ENCODE peak calls at places on chromosomes 11 and 22, in four cellular contexts. Q is lower lobe of right lung, G is GM12865, T is tibial artery. C is an unnamed sample.

GRCh38 chr11:65792456-65792855 is 5.6 kb downstream of the OVOL1 start:
- DNase-seq in Q (no peak), G (no peak), T (no peak), C (no peak)

GRCh38 chr22:50441428-50441993 is 33.3 kb downstream of the SBF1 start:
- DNase-seq in Q (peak), G (no peak), T (no peak), C (no peak)

GRCh38 chr11:65785329-65786007 is 1.4 kb upstream of the OVOL1 start:
- DNase-seq in Q (peak), G (no peak), T (no peak), C (no peak)

GRCh38 chr11:9461068-9461759 is 402 bp downstream of the ZNF143 start:
- DNase-seq in Q (peak), G (peak), T (peak), C (peak)

GRCh38 chr11:68224606-68225005 is 11.5 kb upstream of the KMT5B start:
- DNase-seq in Q (no peak), G (no peak), T (no peak), C (no peak)

GRCh38 chr11:76159983-76160661 is 46.2 kb downstream of the WNT11 start:
- DNase-seq in Q (peak), G (no peak), T (no peak), C (no peak)

GRCh38 chr22:43236401-43237166 is 49.6 kb upstream of the TTLL12 start:
- DNase-seq in Q (peak), G (no peak), T (no peak), C (no peak)

GRCh38 chr11:93770160-93770559 is 13.9 kb upstream of the MED17 start:
- DNase-seq in Q (no peak), G (no peak), T (no peak), C (no peak)

GRCh38 chr11:65778901-65779668 is 1.7 kb downstream of the AP5B1 start:
- DNase-seq in Q (no peak), G (no peak), T (no peak), C (peak)

GRCh38 chr11:128896356-128896755 is 5.2 kb downstream of the KCNJ5 start:
- DNase-seq in Q (no peak), G (no peak), T (no peak), C (no peak)

GRCh38 chr11:129960216-129961214 is 42.1 kb downstream of the PRDM10 start:
- DNase-seq in Q (no peak), G (peak), T (no peak), C (no peak)

GRCh38 chr11:130055637-130056036 is 14.1 kb upstream of the APLP2 start:
- DNase-seq in Q (no peak), G (no peak), T (no peak), C (no peak)

GRCh38 chr11:122517403-122518379 is 137.8 kb upstream of the UBASH3B start:
- DNase-seq in Q (no peak), G (no peak), T (no peak), C (no peak)

GRCh38 chr22:24435861-24436351 is 8.5 kb downstream of the ADORA2A start:
- DNase-seq in Q (no peak), G (no peak), T (no peak), C (peak)

GRCh38 chr11:57214494-57214893 is 22.6 kb downstream of the APLNR start:
- DNase-seq in Q (no peak), G (no peak), T (no peak), C (no peak)

GRCh38 chr22:47337161-47337621 is 574.7 kb downstream of the TBC1D22A start:
- DNase-seq in Q (no peak), G (no peak), T (no peak), C (no peak)

GRCh38 chr22:35914665-35915476 is 113.8 kb downstream of the RBFOX2 start:
- DNase-seq in Q (no peak), G (peak), T (peak), C (no peak)

GRCh38 chr11:130199792-130200191 is 40.2 kb downstream of the ST14 start:
- DNase-seq in Q (no peak), G (no peak), T (no peak), C (no peak)

GRCh38 chr11:94132152-94132558 is 3.5 kb downstream of the PANX1 start:
- DNase-seq in Q (no peak), G (no peak), T (peak), C (no peak)

DNA sequence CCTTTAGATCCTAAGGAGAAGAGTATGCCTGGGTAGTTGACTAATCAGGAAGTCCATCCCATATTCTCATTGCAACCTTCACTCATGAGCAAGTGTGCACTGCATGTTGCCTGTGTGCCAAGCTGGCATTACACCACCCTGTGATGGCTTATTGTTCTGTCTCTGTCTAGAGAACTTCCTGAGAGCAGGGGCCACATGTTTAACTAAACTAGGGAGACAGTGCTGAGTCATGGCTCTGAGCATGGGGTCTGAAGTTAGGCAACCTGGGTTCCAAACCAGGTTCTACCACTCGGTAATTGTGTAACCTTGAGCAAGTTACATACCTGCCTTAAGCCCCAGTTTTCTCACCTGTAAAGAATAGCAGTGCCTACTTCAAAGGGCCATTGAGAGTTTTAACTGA is 39.6 kb downstream of the CSNK2A3 start:
- DNase-seq in Q (peak), G (no peak), T (no peak), C (no peak)
- TF ChIP-seq CTCF in Q (no peak), G (no peak), T (no peak), C (no peak)

GRCh38 chr11:33996498-33997454 is 54.8 kb upstream of the CAPRIN1 start:
- DNase-seq in Q (peak), G (peak), T (peak), C (no peak)
- H3K4me3 ChIP-seq in Q (no peak), G (no peak), T (no peak), C (peak)

GRCh38 chr22:27483095-27483798 is 318.3 kb downstream of the MN1 start:
- DNase-seq in Q (no peak), G (no peak), T (no peak), C (no peak)

GRCh38 chr22:27482414-27482813 is 319.1 kb downstream of the MN1 start:
- DNase-seq in Q (no peak), G (no peak), T (no peak), C (no peak)

GRCh38 chr22:27487600-27488450 is 313.7 kb downstream of the MN1 start:
- DNase-seq in Q (no peak), G (no peak), T (no peak), C (no peak)

GRCh38 chr22:27488456-27489224 is 312.9 kb downstream of the MN1 start:
- DNase-seq in Q (no peak), G (no peak), T (peak), C (no peak)

GRCh38 chr22:27485842-27486241 is 315.7 kb downstream of the MN1 start:
- DNase-seq in Q (no peak), G (no peak), T (no peak), C (no peak)
- TF ChIP-seq CTCF in Q (no peak), G (no peak), T (no peak), C (no peak)

GRCh38 chr22:28884754-28885375 is 1.5 kb downstream of the ZNRF3 start:
- DNase-seq in Q (no peak), G (no peak), T (no peak), C (no peak)
- H3K4me3 ChIP-seq in Q (peak), G (no peak), T (peak), C (peak)

C was measured in coronary artery.